ENCODE peak calls at places on chromosomes 7 and 10, in six cellular contexts. H is nephron progenitor cell, R is neural progenitor cell, S is T1000, M is Calu3, T is T-helper 9 cell. B is an unnamed sample.

GRCh38 chr7:16791071-16791470 is 13.7 kb downstream of the AGR2 start:
- DNase-seq in H (no peak), S (no peak), R (no peak), T (no peak), M (no peak), B (no peak)

GRCh38 chr7:30681262-30682130 is 760 bp downstream of the CRHR2 start:
- DNase-seq in M (no peak), S (no peak), T (no peak), H (peak), R (peak), B (no peak)

GRCh38 chr7:151307536-151307935 is 34.1 kb upstream of the NUB1 start:
- DNase-seq in H (no peak), T (no peak), S (no peak), M (no peak), R (no peak), B (no peak)

GRCh38 chr7:74272305-74273038 is 16.7 kb upstream of the CLIP2 start:
- DNase-seq in S (peak), R (no peak), H (peak), M (peak), T (no peak), B (peak)

GRCh38 chr7:24665564-24666294 is 91.5 kb downstream of the GSDME start:
- DNase-seq in H (peak), S (no peak), M (peak), R (peak), T (peak), B (no peak)

GRCh38 chr7:149239345-149240143 is at the start of gene ZNF212:
- DNase-seq in T (peak), H (peak), M (peak), S (peak), R (peak), B (peak)

GRCh38 chr7:268991-269390 is 21.0 kb upstream of the FOXL3 start:
- DNase-seq in S (no peak), H (no peak), M (no peak), T (no peak), R (no peak), B (no peak)

GRCh38 chr7:88888684-88889083 is 93.1 kb upstream of the TEX47 start:
- DNase-seq in H (no peak), T (no peak), M (no peak), R (no peak), S (no peak), B (no peak)

GRCh38 chr10:70295946-70296345 is 12.1 kb upstream of the NPFFR1 start:
- DNase-seq in M (no peak), T (no peak), S (no peak), H (no peak), R (no peak), B (no peak)

GRCh38 chr7:68862736-68863135 is 735.5 kb upstream of the AUTS2 start:
- DNase-seq in H (no peak), S (no peak), M (no peak), R (no peak), T (no peak), B (no peak)

GRCh38 chr7:155527664-155528063 is 18.7 kb downstream of the CNPY1 start:
- DNase-seq in T (no peak), H (no peak), R (no peak), S (no peak), M (no peak), B (no peak)

GRCh38 chr10:73900068-73900467 is 10.9 kb upstream of the PLAU start:
- DNase-seq in R (no peak), M (no peak), H (no peak), S (no peak), T (no peak), B (no peak)

GRCh38 chr7:6644728-6645127 is 7.6 kb downstream of the ZNF316 start:
- DNase-seq in M (no peak), R (no peak), S (no peak), H (no peak), T (no peak), B (no peak)

GRCh38 chr10:6404127-6405072 is 175.7 kb downstream of the PRKCQ start:
- DNase-seq in M (no peak), T (no peak), H (no peak), S (no peak), R (no peak), B (no peak)

GRCh38 chr10:88565072-88565471 is 18.0 kb downstream of the RNLS start:
- DNase-seq in M (no peak), R (no peak), S (no peak), H (no peak), T (no peak), B (no peak)

GRCh38 chr10:105751688-105752087 is 1110.6 kb downstream of the SORCS3 start:
- DNase-seq in R (no peak), H (no peak), T (no peak), S (no peak), M (no peak), B (no peak)

GRCh38 chr7:129271500-129272355 is 46.9 kb downstream of the AHCYL2 start:
- DNase-seq in R (peak), H (peak), M (peak), S (peak), T (peak), B (peak)

GRCh38 chr10:74529205-74529604 is 297.2 kb upstream of the KAT6B start:
- DNase-seq in S (no peak), H (no peak), R (no peak), M (no peak), T (no peak), B (no peak)

GRCh38 chr7:120021085-120021484 is 251.9 kb upstream of the KCND2 start:
- DNase-seq in H (no peak), S (no peak), M (no peak), R (no peak), T (no peak), B (no peak)

GRCh38 chr7:11748884-11749283 is 83.1 kb downstream of the THSD7A start:
- DNase-seq in M (no peak), H (no peak), R (no peak), S (no peak), T (no peak), B (no peak)

GRCh38 chr10:43258032-43258921 is 8.6 kb downstream of the RASGEF1A start:
- DNase-seq in M (no peak), S (no peak), H (peak), T (no peak), R (no peak), B (no peak)

GRCh38 chr7:41333506-41333905 is 369.4 kb downstream of the INHBA start:
- DNase-seq in H (no peak), R (no peak), T (no peak), S (no peak), M (no peak), B (no peak)

GRCh38 chr10:79222186-79222585 is 125.1 kb upstream of the PPIF start:
- DNase-seq in H (no peak), M (no peak), S (no peak), R (no peak), T (no peak), B (no peak)

GRCh38 chr10:95325863-95326262 is 35.1 kb upstream of the PDLIM1 start:
- DNase-seq in M (no peak), T (no peak), H (no peak), R (no peak), S (no peak), B (no peak)

GRCh38 chr7:149291036-149291835 is 29.2 kb downstream of the ZNF783 start:
- DNase-seq in R (no peak), M (no peak), H (no peak), S (no peak), T (no peak), B (no peak)

GRCh38 chr10:90621577-90621976 is 236.3 kb downstream of the HTR7 start:
- DNase-seq in M (peak), S (no peak), H (peak), R (peak), T (no peak), B (no peak)

GRCh38 chr7:23713285-23714235 is 3.5 kb downstream of the STK31 start:
- DNase-seq in M (peak), T (no peak), R (no peak), S (no peak), H (no peak), B (peak)

GRCh38 chr7:151114151-151115090 is 28.1 kb downstream of the AGAP3 start:
- DNase-seq in M (peak), S (no peak), R (peak), T (no peak), H (peak), B (peak)

GRCh38 chr7:17806631-17807030 is 133.7 kb downstream of the SNX13 start:
- DNase-seq in H (no peak), M (no peak), T (no peak), S (no peak), R (no peak), B (no peak)